ENCODE peak calls at places on chromosomes 5 and 9, in six cellular contexts. One of them, this sample, is unnamed.

GRCh38 chr5:39202594-39203290 is 16.6 kb downstream of the FYB1 start:
- DNase-seq in neural crest cell: no peak
- DNase-seq in RCC 7860: no peak
- DNase-seq in hepatocyte: no peak
- DNase-seq in heart right ventricle: no peak
- DNase-seq in activated T-cell treated with anti-CD3 and anti-CD28 coated beads for 24 hours: no peak
- DNase-seq in this sample: no peak

GRCh38 chr5:15009420-15009819 is 137.8 kb upstream of the ANKH start:
- DNase-seq in RCC 7860: peak
- DNase-seq in neural crest cell: no peak
- DNase-seq in hepatocyte: peak
- DNase-seq in heart right ventricle: no peak
- DNase-seq in activated T-cell treated with anti-CD3 and anti-CD28 coated beads for 24 hours: no peak
- DNase-seq in this sample: peak

GRCh38 chr9:78406146-78406545 is 109.2 kb downstream of the PSAT1 start:
- DNase-seq in hepatocyte: no peak
- DNase-seq in neural crest cell: no peak
- DNase-seq in activated T-cell treated with anti-CD3 and anti-CD28 coated beads for 24 hours: no peak
- DNase-seq in RCC 7860: no peak
- DNase-seq in heart right ventricle: no peak
- DNase-seq in this sample: no peak

GRCh38 chr9:131282688-131283422 is 6.5 kb upstream of the FAM78A start:
- DNase-seq in hepatocyte: peak
- DNase-seq in RCC 7860: no peak
- DNase-seq in heart right ventricle: peak
- DNase-seq in neural crest cell: no peak
- DNase-seq in activated T-cell treated with anti-CD3 and anti-CD28 coated beads for 24 hours: no peak
- DNase-seq in this sample: no peak

GRCh38 chr9:127307802-127308201 is 43.2 kb downstream of the GARNL3 start:
- DNase-seq in activated T-cell treated with anti-CD3 and anti-CD28 coated beads for 24 hours: no peak
- DNase-seq in hepatocyte: no peak
- DNase-seq in neural crest cell: no peak
- DNase-seq in heart right ventricle: no peak
- DNase-seq in RCC 7860: no peak
- DNase-seq in this sample: no peak

GRCh38 chr9:135716045-135716444 is 14.1 kb downstream of the KCNT1 start:
- DNase-seq in hepatocyte: no peak
- DNase-seq in RCC 7860: no peak
- DNase-seq in heart right ventricle: no peak
- DNase-seq in neural crest cell: no peak
- DNase-seq in activated T-cell treated with anti-CD3 and anti-CD28 coated beads for 24 hours: no peak
- DNase-seq in this sample: no peak

GRCh38 chr5:116626272-116626723 is 51.7 kb upstream of the SEMA6A start:
- DNase-seq in heart right ventricle: peak
- DNase-seq in hepatocyte: peak
- DNase-seq in neural crest cell: no peak
- DNase-seq in activated T-cell treated with anti-CD3 and anti-CD28 coated beads for 24 hours: no peak
- DNase-seq in RCC 7860: no peak
- DNase-seq in this sample: peak

GRCh38 chr9:128175102-128175563 is 15.1 kb downstream of the BBLN start:
- DNase-seq in neural crest cell: no peak
- DNase-seq in hepatocyte: no peak
- DNase-seq in heart right ventricle: no peak
- DNase-seq in activated T-cell treated with anti-CD3 and anti-CD28 coated beads for 24 hours: no peak
- DNase-seq in RCC 7860: no peak
- DNase-seq in this sample: no peak

GRCh38 chr5:77305921-77306320 is 95.4 kb downstream of the PDE8B start:
- DNase-seq in neural crest cell: no peak
- DNase-seq in RCC 7860: no peak
- DNase-seq in hepatocyte: no peak
- DNase-seq in activated T-cell treated with anti-CD3 and anti-CD28 coated beads for 24 hours: no peak
- DNase-seq in heart right ventricle: no peak
- DNase-seq in this sample: no peak

GRCh38 chr5:93607367-93608258 is 24.6 kb downstream of the NR2F1 start:
- DNase-seq in activated T-cell treated with anti-CD3 and anti-CD28 coated beads for 24 hours: no peak
- DNase-seq in neural crest cell: no peak
- DNase-seq in hepatocyte: peak
- DNase-seq in heart right ventricle: no peak
- DNase-seq in RCC 7860: no peak
- DNase-seq in this sample: no peak

GRCh38 chr9:71036501-71036900 is 84.9 kb downstream of the TRPM3 start:
- DNase-seq in neural crest cell: no peak
- DNase-seq in activated T-cell treated with anti-CD3 and anti-CD28 coated beads for 24 hours: no peak
- DNase-seq in hepatocyte: peak
- DNase-seq in RCC 7860: no peak
- DNase-seq in heart right ventricle: no peak
- DNase-seq in this sample: no peak

GRCh38 chr5:132086277-132086794 is 12.7 kb downstream of the CSF2 start:
- DNase-seq in heart right ventricle: peak
- DNase-seq in neural crest cell: no peak
- DNase-seq in activated T-cell treated with anti-CD3 and anti-CD28 coated beads for 24 hours: no peak
- DNase-seq in RCC 7860: peak
- DNase-seq in hepatocyte: peak
- DNase-seq in this sample: peak

GRCh38 chr9:72338631-72339030 is 26.4 kb downstream of the ZFAND5 start:
- DNase-seq in RCC 7860: peak
- DNase-seq in neural crest cell: no peak
- DNase-seq in activated T-cell treated with anti-CD3 and anti-CD28 coated beads for 24 hours: no peak
- DNase-seq in hepatocyte: no peak
- DNase-seq in heart right ventricle: no peak
- DNase-seq in this sample: no peak